ENCODE peak calls at places on chromosome 14, in nine cellular contexts. One of them, this sample, is unnamed.

GRCh38 chr14:25406818-25407217 is 356.9 kb upstream of the STXBP6 start:
- DNase-seq in right cardiac atrium: no peak
- DNase-seq in transverse colon: peak
- DNase-seq in GM23248: peak
- DNase-seq in sigmoid colon: no peak
- DNase-seq in A549: peak
- DNase-seq in mesendoderm: peak
- DNase-seq in Peyer's patch: no peak
- DNase-seq in A673: peak
- DNase-seq in this sample: peak

GRCh38 chr14:100107236-100107635 is 42.0 kb downstream of the EVL start:
- DNase-seq in right cardiac atrium: peak
- DNase-seq in transverse colon: no peak
- DNase-seq in GM23248: peak
- DNase-seq in sigmoid colon: peak
- DNase-seq in A549: no peak
- DNase-seq in mesendoderm: no peak
- DNase-seq in Peyer's patch: no peak
- DNase-seq in A673: no peak
- DNase-seq in this sample: no peak

GRCh38 chr14:105087963-105088811 is 23.0 kb upstream of the GPR132 start:
- DNase-seq in right cardiac atrium: peak
- DNase-seq in transverse colon: peak
- DNase-seq in GM23248: peak
- DNase-seq in sigmoid colon: peak
- DNase-seq in A549: peak
- DNase-seq in mesendoderm: peak
- DNase-seq in Peyer's patch: peak
- DNase-seq in A673: no peak
- DNase-seq in this sample: no peak

GRCh38 chr14:49946320-49947141 is 53.6 kb downstream of the ARF6 start:
- DNase-seq in right cardiac atrium: no peak
- DNase-seq in transverse colon: peak
- DNase-seq in GM23248: peak
- DNase-seq in sigmoid colon: no peak
- DNase-seq in A549: peak
- DNase-seq in mesendoderm: no peak
- DNase-seq in Peyer's patch: no peak
- DNase-seq in A673: peak
- DNase-seq in this sample: no peak

GRCh38 chr14:21055473-21056117 is 2.0 kb upstream of the RNASE8 start:
- DNase-seq in right cardiac atrium: no peak
- DNase-seq in transverse colon: peak
- DNase-seq in GM23248: no peak
- DNase-seq in sigmoid colon: no peak
- DNase-seq in A549: no peak
- DNase-seq in mesendoderm: no peak
- DNase-seq in Peyer's patch: no peak
- DNase-seq in A673: no peak
- DNase-seq in this sample: no peak

GRCh38 chr14:77804592-77804991 is 4.7 kb downstream of the ADCK1 start:
- DNase-seq in right cardiac atrium: no peak
- DNase-seq in transverse colon: peak
- DNase-seq in GM23248: peak
- DNase-seq in sigmoid colon: no peak
- DNase-seq in A549: peak
- DNase-seq in mesendoderm: peak
- DNase-seq in Peyer's patch: no peak
- DNase-seq in A673: peak
- DNase-seq in this sample: peak

GRCh38 chr14:45222485-45223262 is 30.3 kb downstream of the MIS18BP1 start:
- DNase-seq in right cardiac atrium: no peak
- DNase-seq in transverse colon: no peak
- DNase-seq in GM23248: no peak
- DNase-seq in sigmoid colon: no peak
- DNase-seq in A549: no peak
- DNase-seq in mesendoderm: no peak
- DNase-seq in Peyer's patch: no peak
- DNase-seq in A673: no peak
- DNase-seq in this sample: no peak

GRCh38 chr14:64721391-64721791 is 17.2 kb downstream of the PLEKHG3 start:
- DNase-seq in right cardiac atrium: peak
- DNase-seq in transverse colon: peak
- DNase-seq in GM23248: peak
- DNase-seq in sigmoid colon: peak
- DNase-seq in A549: peak
- DNase-seq in mesendoderm: no peak
- DNase-seq in Peyer's patch: no peak
- DNase-seq in A673: peak
- DNase-seq in this sample: no peak

GRCh38 chr14:59181804-59182203 is 6.7 kb upstream of the DAAM1 start:
- DNase-seq in right cardiac atrium: no peak
- DNase-seq in transverse colon: no peak
- DNase-seq in GM23248: no peak
- DNase-seq in sigmoid colon: no peak
- DNase-seq in A549: no peak
- DNase-seq in mesendoderm: no peak
- DNase-seq in Peyer's patch: no peak
- DNase-seq in A673: no peak
- DNase-seq in this sample: no peak

GRCh38 chr14:71473843-71474242 is 458.4 kb upstream of the RGS6 start:
- DNase-seq in right cardiac atrium: no peak
- DNase-seq in transverse colon: no peak
- DNase-seq in GM23248: no peak
- DNase-seq in sigmoid colon: no peak
- DNase-seq in A549: no peak
- DNase-seq in mesendoderm: no peak
- DNase-seq in Peyer's patch: no peak
- DNase-seq in A673: no peak
- DNase-seq in this sample: no peak

GRCh38 chr14:34604990-34605389 is 25.0 kb downstream of the SNX6 start:
- DNase-seq in right cardiac atrium: no peak
- DNase-seq in transverse colon: no peak
- DNase-seq in GM23248: peak
- DNase-seq in sigmoid colon: no peak
- DNase-seq in A549: peak
- DNase-seq in mesendoderm: no peak
- DNase-seq in Peyer's patch: no peak
- DNase-seq in A673: no peak
- DNase-seq in this sample: no peak

GRCh38 chr14:61256826-61257468 is 24.2 kb downstream of the TMEM30B start:
- DNase-seq in right cardiac atrium: no peak
- DNase-seq in transverse colon: no peak
- DNase-seq in GM23248: no peak
- DNase-seq in sigmoid colon: no peak
- DNase-seq in A549: no peak
- DNase-seq in mesendoderm: no peak
- DNase-seq in Peyer's patch: no peak
- DNase-seq in A673: no peak
- DNase-seq in this sample: no peak

GRCh38 chr14:61255968-61256367 is 25.2 kb downstream of the TMEM30B start:
- DNase-seq in right cardiac atrium: no peak
- DNase-seq in transverse colon: no peak
- DNase-seq in GM23248: no peak
- DNase-seq in sigmoid colon: no peak
- DNase-seq in A549: no peak
- DNase-seq in mesendoderm: no peak
- DNase-seq in Peyer's patch: no peak
- DNase-seq in A673: no peak
- DNase-seq in this sample: no peak

GRCh38 chr14:61260939-61261776 is 20.0 kb downstream of the TMEM30B start:
- DNase-seq in right cardiac atrium: no peak
- DNase-seq in transverse colon: no peak
- DNase-seq in GM23248: peak
- DNase-seq in sigmoid colon: no peak
- DNase-seq in A549: peak
- DNase-seq in mesendoderm: no peak
- DNase-seq in Peyer's patch: no peak
- DNase-seq in A673: no peak
- DNase-seq in this sample: no peak

GRCh38 chr14:61257469-61258057 is 23.6 kb downstream of the TMEM30B start:
- DNase-seq in right cardiac atrium: no peak
- DNase-seq in transverse colon: no peak
- DNase-seq in GM23248: no peak
- DNase-seq in sigmoid colon: no peak
- DNase-seq in A549: no peak
- DNase-seq in mesendoderm: no peak
- DNase-seq in Peyer's patch: no peak
- DNase-seq in A673: no peak
- DNase-seq in this sample: no peak

DNA sequence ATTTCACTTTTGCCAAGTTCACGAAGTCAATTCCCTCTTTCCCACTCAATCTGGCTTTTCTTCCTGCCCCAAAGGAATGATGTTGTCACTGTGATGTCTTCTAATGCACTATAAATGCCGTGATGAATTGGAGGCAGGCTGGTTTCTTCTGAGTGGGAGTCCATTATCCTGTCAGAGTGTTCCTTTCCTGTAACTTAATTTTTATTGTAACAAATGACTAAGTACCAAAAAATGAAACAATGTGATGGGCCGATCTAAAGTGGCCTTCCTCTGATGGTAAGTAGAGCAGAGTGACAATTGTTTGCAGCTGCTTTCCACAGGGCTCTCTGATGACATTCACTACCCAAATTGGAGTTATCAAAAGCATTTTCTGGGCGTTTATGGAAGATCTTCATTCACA is 22.2 kb downstream of the TMEM30B start:
- DNase-seq in right cardiac atrium: no peak
- DNase-seq in transverse colon: no peak
- DNase-seq in GM23248: peak
- DNase-seq in sigmoid colon: no peak
- DNase-seq in A549: no peak
- DNase-seq in mesendoderm: no peak
- DNase-seq in Peyer's patch: no peak
- DNase-seq in A673: peak
- DNase-seq in this sample: no peak
- H3K27ac ChIP-seq in right cardiac atrium: no peak
- H3K27ac ChIP-seq in transverse colon: no peak
- H3K27ac ChIP-seq in GM23248: peak
- H3K27ac ChIP-seq in sigmoid colon: no peak
- H3K27ac ChIP-seq in A549: no peak
- H3K27ac ChIP-seq in mesendoderm: no peak
- H3K27ac ChIP-seq in Peyer's patch: no peak
- H3K27ac ChIP-seq in A673: no peak
- H3K27ac ChIP-seq in this sample: no peak

DNA sequence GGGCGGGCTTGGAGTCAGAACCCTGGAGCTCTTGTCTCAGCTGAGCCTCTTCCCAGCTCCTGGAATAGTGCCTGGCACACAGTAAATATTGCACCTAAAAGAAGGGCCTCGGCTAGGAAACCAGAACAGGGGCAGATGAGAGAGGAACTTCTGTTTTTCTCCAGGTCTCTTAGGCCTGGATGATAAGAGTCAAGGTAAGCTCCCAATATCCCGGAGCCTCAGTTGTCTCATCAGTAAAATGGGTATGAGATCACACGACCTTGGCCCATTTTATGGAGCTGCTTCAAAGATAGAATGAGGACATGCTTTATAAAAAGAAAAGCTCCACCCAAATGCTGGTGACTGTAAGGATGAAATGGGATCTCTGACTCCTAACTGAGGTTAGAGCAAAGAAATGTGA is 202.2 kb downstream of the TTC7B start:
- DNase-seq in right cardiac atrium: no peak
- DNase-seq in transverse colon: no peak
- DNase-seq in GM23248: no peak
- DNase-seq in sigmoid colon: peak
- DNase-seq in A549: no peak
- DNase-seq in mesendoderm: no peak
- DNase-seq in Peyer's patch: no peak
- DNase-seq in A673: no peak
- DNase-seq in this sample: no peak
- H3K27ac ChIP-seq in right cardiac atrium: no peak
- H3K27ac ChIP-seq in transverse colon: no peak
- H3K27ac ChIP-seq in GM23248: no peak
- H3K27ac ChIP-seq in sigmoid colon: peak
- H3K27ac ChIP-seq in A549: no peak
- H3K27ac ChIP-seq in mesendoderm: no peak
- H3K27ac ChIP-seq in Peyer's patch: no peak
- H3K27ac ChIP-seq in A673: no peak
- H3K27ac ChIP-seq in this sample: no peak

GRCh38 chr14:72868500-72868899 is 25.4 kb downstream of the DPF3 start:
- DNase-seq in right cardiac atrium: no peak
- DNase-seq in transverse colon: no peak
- DNase-seq in GM23248: no peak
- DNase-seq in sigmoid colon: no peak
- DNase-seq in A549: no peak
- DNase-seq in mesendoderm: no peak
- DNase-seq in Peyer's patch: no peak
- DNase-seq in A673: no peak
- DNase-seq in this sample: no peak
- H3K27ac ChIP-seq in right cardiac atrium: peak
- H3K27ac ChIP-seq in transverse colon: no peak
- H3K27ac ChIP-seq in GM23248: no peak
- H3K27ac ChIP-seq in sigmoid colon: no peak
- H3K27ac ChIP-seq in A549: no peak
- H3K27ac ChIP-seq in mesendoderm: no peak
- H3K27ac ChIP-seq in Peyer's patch: no peak
- H3K27ac ChIP-seq in A673: no peak
- H3K27ac ChIP-seq in this sample: no peak

DNA sequence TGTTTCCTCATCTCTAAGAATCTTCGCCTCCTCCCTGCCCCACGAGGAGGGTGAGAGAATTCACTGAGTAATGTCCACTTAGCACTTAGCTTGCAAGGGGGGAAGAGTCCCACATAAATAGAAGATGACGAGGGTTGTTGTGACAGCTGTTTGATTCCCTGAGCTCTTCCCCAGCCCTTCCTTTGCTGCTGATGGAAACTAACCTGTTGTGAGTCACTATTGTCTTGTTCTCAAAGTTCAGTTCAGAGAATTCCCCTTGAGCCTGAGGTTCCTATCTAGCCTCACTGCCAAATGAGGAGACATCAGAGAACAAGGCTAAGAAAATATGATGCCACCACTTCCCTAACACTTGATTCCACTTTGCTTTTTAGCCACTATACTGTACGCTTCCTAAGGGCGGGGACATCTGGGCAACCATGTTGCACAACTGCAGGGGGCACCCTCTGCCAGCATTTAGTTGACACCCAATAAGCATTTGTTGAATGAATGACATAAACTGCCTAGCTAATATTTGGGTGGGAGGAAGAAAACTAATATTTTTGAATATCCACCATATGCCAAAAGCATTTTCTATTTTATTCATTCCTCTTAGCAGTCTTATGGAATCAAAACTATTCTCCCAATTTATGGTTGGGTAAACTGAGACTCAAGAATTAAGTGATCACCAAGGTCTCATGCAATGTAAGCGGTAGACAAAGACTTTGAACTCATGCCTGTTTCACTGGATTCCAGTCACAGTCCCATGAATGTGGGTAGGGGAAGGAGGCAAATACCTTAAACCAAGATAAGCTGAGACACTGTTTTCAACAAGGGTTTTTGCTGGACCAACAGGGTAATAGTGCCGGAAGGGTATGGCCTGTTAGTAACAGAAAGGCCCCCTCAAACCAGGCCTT is 77.6 kb downstream of the ZFP36L1 start:
- DNase-seq in right cardiac atrium: no peak
- DNase-seq in transverse colon: no peak
- DNase-seq in GM23248: peak
- DNase-seq in sigmoid colon: no peak
- DNase-seq in A549: peak
- DNase-seq in mesendoderm: no peak
- DNase-seq in Peyer's patch: no peak
- DNase-seq in A673: no peak
- DNase-seq in this sample: no peak
- H3K27ac ChIP-seq in right cardiac atrium: no peak
- H3K27ac ChIP-seq in transverse colon: no peak
- H3K27ac ChIP-seq in GM23248: no peak
- H3K27ac ChIP-seq in sigmoid colon: no peak
- H3K27ac ChIP-seq in A549: peak
- H3K27ac ChIP-seq in mesendoderm: no peak
- H3K27ac ChIP-seq in Peyer's patch: no peak
- H3K27ac ChIP-seq in A673: no peak
- H3K27ac ChIP-seq in this sample: no peak

This sample was measured in Karpas-422.